ENCODE peak calls at places on chromosomes 6 and 20, in eight cellular contexts. One of them, this sample, is unnamed.

GRCh38 chr6:54846243-54846856 is at the start of gene FAM83B:
- DNase-seq in Calu3: peak
- DNase-seq in tibial nerve: no peak
- DNase-seq in glutamatergic neuron: peak
- DNase-seq in lower lobe of right lung: peak
- DNase-seq in mucosa of descending colon: peak
- DNase-seq in transverse colon: peak
- DNase-seq in PC-3: no peak
- DNase-seq in this sample: peak

GRCh38 chr6:40485795-40486194 is 101.4 kb downstream of the LRFN2 start:
- DNase-seq in Calu3: no peak
- DNase-seq in tibial nerve: no peak
- DNase-seq in glutamatergic neuron: no peak
- DNase-seq in lower lobe of right lung: no peak
- DNase-seq in mucosa of descending colon: no peak
- DNase-seq in transverse colon: no peak
- DNase-seq in PC-3: no peak
- DNase-seq in this sample: no peak

GRCh38 chr20:50600281-50600895 is 90.2 kb downstream of the PTPN1 start:
- DNase-seq in Calu3: no peak
- DNase-seq in tibial nerve: no peak
- DNase-seq in glutamatergic neuron: no peak
- DNase-seq in lower lobe of right lung: no peak
- DNase-seq in mucosa of descending colon: no peak
- DNase-seq in transverse colon: no peak
- DNase-seq in PC-3: no peak
- DNase-seq in this sample: no peak

GRCh38 chr6:145866449-145867401 is 52.1 kb upstream of the FBXO30 start:
- DNase-seq in Calu3: no peak
- DNase-seq in tibial nerve: no peak
- DNase-seq in glutamatergic neuron: no peak
- DNase-seq in lower lobe of right lung: no peak
- DNase-seq in mucosa of descending colon: no peak
- DNase-seq in transverse colon: no peak
- DNase-seq in PC-3: no peak
- DNase-seq in this sample: no peak

GRCh38 chr6:150391890-150392289 is 23.1 kb downstream of the IYD start:
- DNase-seq in Calu3: no peak
- DNase-seq in tibial nerve: no peak
- DNase-seq in glutamatergic neuron: no peak
- DNase-seq in lower lobe of right lung: no peak
- DNase-seq in mucosa of descending colon: no peak
- DNase-seq in transverse colon: no peak
- DNase-seq in PC-3: peak
- DNase-seq in this sample: no peak

GRCh38 chr6:168195712-168196111 is 116.7 kb upstream of the FRMD1 start:
- DNase-seq in Calu3: no peak
- DNase-seq in tibial nerve: no peak
- DNase-seq in glutamatergic neuron: no peak
- DNase-seq in lower lobe of right lung: no peak
- DNase-seq in mucosa of descending colon: no peak
- DNase-seq in transverse colon: no peak
- DNase-seq in PC-3: no peak
- DNase-seq in this sample: no peak

GRCh38 chr6:30685977-30686907 is at the start of gene PPP1R18:
- DNase-seq in Calu3: peak
- DNase-seq in tibial nerve: peak
- DNase-seq in glutamatergic neuron: peak
- DNase-seq in lower lobe of right lung: peak
- DNase-seq in mucosa of descending colon: peak
- DNase-seq in transverse colon: peak
- DNase-seq in PC-3: peak
- DNase-seq in this sample: peak

GRCh38 chr6:159097256-159097655 is 52.5 kb upstream of the TAGAP start:
- DNase-seq in Calu3: no peak
- DNase-seq in tibial nerve: no peak
- DNase-seq in glutamatergic neuron: no peak
- DNase-seq in lower lobe of right lung: no peak
- DNase-seq in mucosa of descending colon: no peak
- DNase-seq in transverse colon: no peak
- DNase-seq in PC-3: no peak
- DNase-seq in this sample: no peak

GRCh38 chr6:136066005-136066404 is 184.1 kb downstream of the MTFR2 start:
- DNase-seq in Calu3: peak
- DNase-seq in tibial nerve: no peak
- DNase-seq in glutamatergic neuron: no peak
- DNase-seq in lower lobe of right lung: no peak
- DNase-seq in mucosa of descending colon: no peak
- DNase-seq in transverse colon: no peak
- DNase-seq in PC-3: no peak
- DNase-seq in this sample: no peak

GRCh38 chr6:135782517-135782916 is 69.0 kb upstream of the PDE7B start:
- DNase-seq in Calu3: no peak
- DNase-seq in tibial nerve: no peak
- DNase-seq in glutamatergic neuron: no peak
- DNase-seq in lower lobe of right lung: no peak
- DNase-seq in mucosa of descending colon: no peak
- DNase-seq in transverse colon: no peak
- DNase-seq in PC-3: no peak
- DNase-seq in this sample: no peak

GRCh38 chr6:21533678-21534077 is 59.9 kb upstream of the SOX4 start:
- DNase-seq in Calu3: no peak
- DNase-seq in tibial nerve: no peak
- DNase-seq in glutamatergic neuron: no peak
- DNase-seq in lower lobe of right lung: no peak
- DNase-seq in mucosa of descending colon: no peak
- DNase-seq in transverse colon: no peak
- DNase-seq in PC-3: peak
- DNase-seq in this sample: no peak

GRCh38 chr6:30752164-30752927 is 8.0 kb upstream of the IER3 start:
- DNase-seq in Calu3: peak
- DNase-seq in tibial nerve: peak
- DNase-seq in glutamatergic neuron: no peak
- DNase-seq in lower lobe of right lung: peak
- DNase-seq in mucosa of descending colon: peak
- DNase-seq in transverse colon: peak
- DNase-seq in PC-3: peak
- DNase-seq in this sample: peak

GRCh38 chr6:167915139-167915538 is 82.3 kb upstream of the KIF25 start:
- DNase-seq in Calu3: no peak
- DNase-seq in tibial nerve: no peak
- DNase-seq in glutamatergic neuron: no peak
- DNase-seq in lower lobe of right lung: no peak
- DNase-seq in mucosa of descending colon: no peak
- DNase-seq in transverse colon: no peak
- DNase-seq in PC-3: no peak
- DNase-seq in this sample: no peak

GRCh38 chr6:146545608-146546007 is 2.0 kb downstream of the RAB32 start:
- DNase-seq in Calu3: no peak
- DNase-seq in tibial nerve: no peak
- DNase-seq in glutamatergic neuron: no peak
- DNase-seq in lower lobe of right lung: no peak
- DNase-seq in mucosa of descending colon: no peak
- DNase-seq in transverse colon: no peak
- DNase-seq in PC-3: peak
- DNase-seq in this sample: no peak

GRCh38 chr6:20924911-20925543 is 390.8 kb downstream of the CDKAL1 start:
- DNase-seq in Calu3: no peak
- DNase-seq in tibial nerve: no peak
- DNase-seq in glutamatergic neuron: no peak
- DNase-seq in lower lobe of right lung: no peak
- DNase-seq in mucosa of descending colon: no peak
- DNase-seq in transverse colon: no peak
- DNase-seq in PC-3: peak
- DNase-seq in this sample: no peak

GRCh38 chr6:87799651-87800050 is 97.6 kb upstream of the AKIRIN2 start:
- DNase-seq in Calu3: no peak
- DNase-seq in tibial nerve: no peak
- DNase-seq in glutamatergic neuron: no peak
- DNase-seq in lower lobe of right lung: no peak
- DNase-seq in mucosa of descending colon: no peak
- DNase-seq in transverse colon: no peak
- DNase-seq in PC-3: no peak
- DNase-seq in this sample: no peak

GRCh38 chr6:44989391-44989790 is 338.7 kb upstream of the RUNX2 start:
- DNase-seq in Calu3: no peak
- DNase-seq in tibial nerve: no peak
- DNase-seq in glutamatergic neuron: no peak
- DNase-seq in lower lobe of right lung: no peak
- DNase-seq in mucosa of descending colon: no peak
- DNase-seq in transverse colon: no peak
- DNase-seq in PC-3: no peak
- DNase-seq in this sample: no peak
- TF ChIP-seq CTCF in Calu3: no peak
- TF ChIP-seq CTCF in tibial nerve: no peak
- TF ChIP-seq CTCF in glutamatergic neuron: no peak
- TF ChIP-seq CTCF in lower lobe of right lung: no peak
- TF ChIP-seq CTCF in mucosa of descending colon: no peak
- TF ChIP-seq CTCF in transverse colon: no peak
- TF ChIP-seq CTCF in PC-3: no peak
- TF ChIP-seq CTCF in this sample: no peak

GRCh38 chr6:75563032-75563431 is 38.6 kb upstream of the SENP6 start:
- DNase-seq in Calu3: peak
- DNase-seq in tibial nerve: no peak
- DNase-seq in glutamatergic neuron: no peak
- DNase-seq in lower lobe of right lung: no peak
- DNase-seq in mucosa of descending colon: no peak
- DNase-seq in transverse colon: no peak
- DNase-seq in PC-3: peak
- DNase-seq in this sample: no peak
- TF ChIP-seq CTCF in Calu3: peak
- TF ChIP-seq CTCF in tibial nerve: no peak
- TF ChIP-seq CTCF in glutamatergic neuron: no peak
- TF ChIP-seq CTCF in lower lobe of right lung: no peak
- TF ChIP-seq CTCF in mucosa of descending colon: no peak
- TF ChIP-seq CTCF in transverse colon: peak
- TF ChIP-seq CTCF in PC-3: peak
- TF ChIP-seq CTCF in this sample: peak

GRCh38 chr6:160221423-160221822 is 37.2 kb downstream of the SLC22A2 start:
- DNase-seq in Calu3: no peak
- DNase-seq in tibial nerve: no peak
- DNase-seq in glutamatergic neuron: no peak
- DNase-seq in lower lobe of right lung: no peak
- DNase-seq in mucosa of descending colon: no peak
- DNase-seq in transverse colon: no peak
- DNase-seq in PC-3: peak
- DNase-seq in this sample: no peak
- TF ChIP-seq CTCF in Calu3: no peak
- TF ChIP-seq CTCF in tibial nerve: no peak
- TF ChIP-seq CTCF in glutamatergic neuron: no peak
- TF ChIP-seq CTCF in lower lobe of right lung: peak
- TF ChIP-seq CTCF in mucosa of descending colon: no peak
- TF ChIP-seq CTCF in transverse colon: peak
- TF ChIP-seq CTCF in PC-3: peak
- TF ChIP-seq CTCF in this sample: no peak

GRCh38 chr6:84568971-84569370 is 195.4 kb downstream of the TBX18 start:
- DNase-seq in Calu3: peak
- DNase-seq in tibial nerve: no peak
- DNase-seq in glutamatergic neuron: no peak
- DNase-seq in lower lobe of right lung: no peak
- DNase-seq in mucosa of descending colon: no peak
- DNase-seq in transverse colon: no peak
- DNase-seq in PC-3: peak
- DNase-seq in this sample: no peak
- TF ChIP-seq CTCF in Calu3: peak
- TF ChIP-seq CTCF in tibial nerve: peak
- TF ChIP-seq CTCF in glutamatergic neuron: no peak
- TF ChIP-seq CTCF in lower lobe of right lung: no peak
- TF ChIP-seq CTCF in mucosa of descending colon: no peak
- TF ChIP-seq CTCF in transverse colon: no peak
- TF ChIP-seq CTCF in PC-3: peak
- TF ChIP-seq CTCF in this sample: no peak

DNA sequence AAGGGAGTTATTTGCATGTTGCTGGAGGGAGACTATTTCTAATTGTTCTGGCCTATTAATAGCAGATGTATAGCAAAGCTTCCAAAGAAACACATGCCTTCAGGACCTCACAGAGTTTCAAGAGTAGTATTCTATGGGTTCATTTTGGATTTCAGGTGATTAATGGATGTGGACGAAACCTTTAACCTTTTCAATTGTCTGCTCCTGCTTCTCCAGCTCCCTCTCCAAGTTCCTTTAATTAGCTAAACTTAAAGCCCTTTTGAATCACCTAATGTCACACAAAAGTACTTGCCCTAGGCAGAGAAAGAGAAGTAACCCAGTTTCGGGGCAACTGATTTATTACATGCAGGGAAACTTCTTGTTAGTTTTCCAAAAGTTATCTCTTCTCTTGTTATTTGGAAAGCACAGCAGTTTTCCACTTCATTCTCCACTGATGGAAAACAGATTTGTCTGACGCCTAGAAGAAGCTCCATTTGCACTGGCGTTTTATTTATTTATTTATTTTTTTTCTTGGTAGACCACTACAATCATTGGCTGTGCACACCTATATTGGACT is 407.8 kb upstream of the JARID2 start:
- DNase-seq in Calu3: no peak
- DNase-seq in tibial nerve: no peak
- DNase-seq in glutamatergic neuron: no peak
- DNase-seq in lower lobe of right lung: no peak
- DNase-seq in mucosa of descending colon: no peak
- DNase-seq in transverse colon: no peak
- DNase-seq in PC-3: no peak
- DNase-seq in this sample: no peak
- TF ChIP-seq CTCF in Calu3: no peak
- TF ChIP-seq CTCF in tibial nerve: no peak
- TF ChIP-seq CTCF in glutamatergic neuron: no peak
- TF ChIP-seq CTCF in lower lobe of right lung: no peak
- TF ChIP-seq CTCF in mucosa of descending colon: no peak
- TF ChIP-seq CTCF in transverse colon: no peak
- TF ChIP-seq CTCF in PC-3: no peak
- TF ChIP-seq CTCF in this sample: no peak

DNA sequence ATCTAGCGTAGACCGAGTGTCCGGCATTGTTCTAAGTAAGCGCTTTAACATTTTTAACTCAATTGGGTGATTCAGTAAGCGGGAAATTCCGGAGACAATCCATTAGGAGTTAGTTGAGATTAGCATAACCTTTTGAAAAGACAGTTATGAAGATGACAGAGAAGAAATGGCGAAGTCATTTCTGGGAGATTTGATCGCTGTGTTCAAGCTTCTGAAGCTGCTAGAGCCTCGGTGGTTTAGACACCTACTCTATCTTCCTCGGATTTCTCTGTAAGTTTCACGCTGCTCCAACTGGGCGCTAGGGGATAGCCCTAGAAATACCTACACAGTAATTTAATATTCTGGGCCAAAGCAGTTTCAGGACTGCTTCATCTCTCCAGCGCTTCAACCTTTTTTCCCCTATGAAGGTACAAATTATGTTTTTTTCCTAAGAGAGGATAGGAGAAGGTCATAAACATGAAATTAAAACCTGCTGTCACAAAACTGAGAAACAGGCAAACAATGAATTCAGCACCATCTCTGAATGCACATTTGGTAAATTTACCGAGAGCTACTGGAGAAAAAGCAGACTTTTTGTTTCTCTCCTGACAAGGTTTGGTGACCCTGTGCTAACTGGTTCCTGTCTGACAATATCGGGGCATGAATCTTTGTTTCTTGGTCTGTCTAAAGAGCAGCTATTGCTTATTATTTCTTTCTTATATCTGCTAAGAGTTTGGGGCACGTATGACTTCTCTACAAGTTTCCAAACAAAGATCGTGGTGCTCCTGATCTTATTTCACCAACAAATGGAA is 22.4 kb downstream of the ZNF311 start:
- DNase-seq in Calu3: peak
- DNase-seq in tibial nerve: no peak
- DNase-seq in glutamatergic neuron: no peak
- DNase-seq in lower lobe of right lung: no peak
- DNase-seq in mucosa of descending colon: no peak
- DNase-seq in transverse colon: no peak
- DNase-seq in PC-3: peak
- DNase-seq in this sample: no peak
- TF ChIP-seq CTCF in Calu3: peak
- TF ChIP-seq CTCF in tibial nerve: peak
- TF ChIP-seq CTCF in glutamatergic neuron: no peak
- TF ChIP-seq CTCF in lower lobe of right lung: no peak
- TF ChIP-seq CTCF in mucosa of descending colon: no peak
- TF ChIP-seq CTCF in transverse colon: no peak
- TF ChIP-seq CTCF in PC-3: no peak
- TF ChIP-seq CTCF in this sample: no peak

This sample was measured in kidney.